ENCODE peak calls at places on chromosome 13, in eight cellular contexts. S is CD8-positive, alpha-beta T cell; U is HFF-Myc; F is trophoblast cell; R is tibial artery; H is NB4; C is astrocyte of the cerebellum; X is suprapubic skin. L is an unnamed sample.

GRCh38 chr13:114132419-114133121 is at the start of gene RASA3:
- DNase-seq in S (no peak), U (no peak), F (peak; percentile 27), R (peak; percentile 89), H (peak; percentile 94), C (peak; percentile 51), X (peak; percentile 83), L (no peak)

GRCh38 chr13:67258482-67258881 is 28.3 kb upstream of the PCDH9 start:
- DNase-seq in S (no peak), U (no peak), F (no peak), R (no peak), H (no peak), C (no peak), X (no peak), L (no peak)

GRCh38 chr13:48121733-48122132 is 26.8 kb upstream of the MED4 start:
- DNase-seq in S (no peak), U (no peak), F (no peak), R (no peak), H (no peak), C (no peak), X (no peak), L (no peak)

GRCh38 chr13:74883834-74884233 is 598.1 kb downstream of the TBC1D4 start:
- DNase-seq in S (no peak), U (no peak), F (no peak), R (no peak), H (peak; percentile 3), C (no peak), X (no peak), L (no peak)

GRCh38 chr13:25928941-25929505 is 122.8 kb downstream of the SHISA2 start:
- DNase-seq in S (no peak), U (no peak), F (no peak), R (no peak), H (no peak), C (no peak), X (no peak), L (no peak)

GRCh38 chr13:30864352-30865130 is 41.5 kb upstream of the MEDAG start:
- DNase-seq in S (no peak), U (peak; percentile 82), F (peak; percentile 71), R (peak; percentile 66), H (no peak), C (peak; percentile 95), X (no peak), L (peak; percentile 89)

GRCh38 chr13:35782793-35783192 is 306.3 kb upstream of the MAB21L1 start:
- DNase-seq in S (no peak), U (no peak), F (no peak), R (no peak), H (no peak), C (no peak), X (no peak), L (no peak)

GRCh38 chr13:30107126-30107525 is 200.2 kb downstream of the KATNAL1 start:
- DNase-seq in S (no peak), U (no peak), F (peak; percentile 73), R (no peak), H (peak; percentile 87), C (no peak), X (no peak), L (no peak)

GRCh38 chr13:75761373-75761772 is 125.2 kb downstream of the LMO7 start:
- DNase-seq in S (no peak), U (no peak), F (no peak), R (no peak), H (no peak), C (no peak), X (no peak), L (no peak)

GRCh38 chr13:95921485-95921884 is 131.7 kb downstream of the UGGT2 start:
- DNase-seq in S (no peak), U (no peak), F (peak; percentile 38), R (no peak), H (no peak), C (no peak), X (no peak), L (peak; percentile 8)

GRCh38 chr13:49625392-49626137 is 2.7 kb upstream of the ARL11 start:
- DNase-seq in S (no peak), U (no peak), F (peak; percentile 58), R (no peak), H (no peak), C (no peak), X (no peak), L (no peak)

GRCh38 chr13:76723551-76724232 is 162.5 kb downstream of the KCTD12 start:
- DNase-seq in S (peak; percentile 6), U (peak; percentile 62), F (peak; percentile 62), R (no peak), H (peak; percentile 17), C (peak; percentile 75), X (no peak), L (peak; percentile 78)

GRCh38 chr13:99629641-99630040 is 128.4 kb downstream of the TM9SF2 start:
- DNase-seq in S (no peak), U (no peak), F (no peak), R (no peak), H (no peak), C (no peak), X (no peak), L (no peak)

GRCh38 chr13:33483471-33483870 is 197.9 kb upstream of the STARD13 start:
- DNase-seq in S (no peak), U (no peak), F (peak; percentile 31), R (no peak), H (no peak), C (no peak), X (no peak), L (no peak)

GRCh38 chr13:90868321-90868920 is 479.1 kb upstream of the MIR17HG start:
- DNase-seq in S (no peak), U (no peak), F (peak; percentile 42), R (no peak), H (peak; percentile 37), C (peak; percentile 16), X (no peak), L (no peak)

GRCh38 chr13:35512271-35512920 is 35.9 kb upstream of the MAB21L1 start:
- DNase-seq in S (no peak), U (peak; percentile 66), F (peak; percentile 4), R (no peak), H (peak; percentile 67), C (peak; percentile 99), X (no peak), L (peak; percentile 84)

GRCh38 chr13:50990540-50991506 is 81.2 kb downstream of the RNASEH2B start:
- DNase-seq in S (no peak), U (peak; percentile 15), F (no peak), R (no peak), H (no peak), C (peak; percentile 44), X (no peak), L (peak; percentile 23)
- H3K4me3 ChIP-seq in S (no peak overlapping the region), U (no peak overlapping the region), F (no peak overlapping the region), R (peak overlapping the region; percentile 20), H (no peak overlapping the region), C (no peak overlapping the region), X (no peak overlapping the region), L (no peak overlapping the region)

DNA sequence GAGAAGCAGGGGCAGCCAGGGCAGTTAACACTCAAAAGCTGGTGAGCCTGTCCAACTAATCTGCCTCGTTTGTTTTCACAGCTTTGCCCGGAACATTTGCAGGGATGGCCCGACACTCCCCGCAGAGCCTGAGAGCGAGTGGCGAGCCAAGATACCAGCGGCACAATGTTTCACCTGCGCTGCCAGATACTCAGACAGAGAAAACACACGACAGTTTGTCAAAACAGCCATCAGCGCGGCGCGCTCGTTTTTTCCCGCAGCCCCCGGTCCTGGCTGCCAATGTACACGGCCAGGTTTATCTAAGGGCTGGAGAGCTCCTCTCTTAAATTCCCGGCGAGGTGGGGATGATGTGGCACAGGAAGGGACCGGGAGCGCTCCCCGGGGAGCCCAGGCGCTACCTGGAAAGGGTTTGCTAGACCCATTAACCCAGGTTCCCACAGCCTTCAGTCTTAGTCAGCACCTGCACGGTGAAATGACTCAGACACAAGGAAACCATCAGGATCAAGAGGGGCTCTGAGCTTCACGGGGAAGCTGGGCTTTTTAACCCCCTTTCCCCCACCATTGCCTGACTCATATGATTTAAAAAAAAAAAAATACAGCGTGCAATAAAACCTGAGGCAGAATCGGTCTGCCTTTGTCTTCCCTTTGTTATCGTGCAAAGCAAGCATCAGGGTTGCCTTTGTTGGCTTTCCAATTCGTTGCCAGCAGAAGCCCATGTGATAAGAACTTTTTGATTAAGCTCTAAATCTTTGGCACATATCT is 186.2 kb downstream of the EFNB2 start:
- DNase-seq in S (no peak), U (no peak), F (peak; percentile 41), R (no peak), H (no peak), C (peak; percentile 55), X (no peak), L (no peak)
- H3K4me3 ChIP-seq in S (no peak overlapping the region), U (peak overlapping the region; percentile 24), F (no peak overlapping the region), R (peak overlapping the region; percentile 22), H (no peak overlapping the region), C (peak overlapping the region; percentile 41), X (peak overlapping the region; percentile 31), L (peak overlapping the region; percentile 0)

DNA sequence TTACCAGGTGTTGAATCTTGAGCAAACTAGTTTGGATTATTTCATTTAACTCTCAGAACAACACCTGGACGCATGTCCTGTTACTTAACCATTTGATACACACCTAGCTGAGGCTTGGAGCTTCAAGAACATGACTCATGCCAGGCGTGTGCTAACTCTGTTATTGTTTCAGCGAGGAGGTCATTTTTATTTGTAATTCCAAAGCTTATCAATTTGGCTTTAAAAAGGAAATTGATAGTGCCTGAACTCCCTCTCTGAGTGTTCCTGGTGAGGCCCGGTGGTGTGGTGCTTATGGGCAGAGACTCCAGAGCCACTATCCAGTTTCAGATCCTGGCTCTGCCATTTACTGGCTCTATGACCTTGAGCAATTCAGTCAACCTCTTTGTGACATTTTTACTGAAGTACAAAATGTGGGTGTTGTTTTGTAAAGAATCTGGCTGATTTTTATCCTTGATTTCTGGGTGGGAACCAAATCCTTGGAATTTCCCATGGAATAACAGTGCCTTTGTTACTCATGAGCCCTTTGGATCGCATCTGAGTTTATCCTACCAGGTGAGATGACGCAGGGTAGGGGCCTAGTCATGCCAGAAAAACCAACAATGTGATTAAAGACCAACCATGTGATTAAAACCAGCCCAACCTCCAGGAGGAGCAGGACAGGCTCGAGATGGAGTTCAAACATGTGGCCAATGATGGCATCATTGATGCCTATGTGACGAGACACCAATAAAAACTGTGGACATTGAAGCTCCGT is 198.8 kb downstream of the MYO16 start:
- DNase-seq in S (no peak), U (no peak), F (no peak), R (no peak), H (no peak), C (no peak), X (no peak), L (no peak)
- H3K4me3 ChIP-seq in S (no peak overlapping the region), U (no peak overlapping the region), F (no peak overlapping the region), R (no peak overlapping the region), H (no peak overlapping the region), C (no peak overlapping the region), X (no peak overlapping the region), L (no peak overlapping the region)

DNA sequence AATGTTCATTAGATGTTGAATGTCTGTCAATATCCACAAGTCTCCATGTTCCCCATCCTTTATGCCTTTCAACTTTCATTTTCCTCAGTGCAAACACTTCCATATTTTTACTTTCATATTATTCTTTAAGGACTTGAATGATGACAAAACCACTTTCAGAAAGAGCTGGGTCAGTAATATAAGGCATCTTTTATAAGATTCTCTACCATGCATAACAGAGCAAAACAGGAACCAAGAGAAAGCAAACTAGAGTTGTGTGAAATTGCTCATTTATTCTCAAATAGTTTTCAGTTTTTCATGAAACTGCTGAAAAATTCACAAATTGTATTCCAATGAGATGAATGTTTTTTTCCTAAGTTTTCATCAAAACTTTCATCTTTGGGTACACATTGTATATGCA is 1247.6 kb downstream of the PCDH17 start:
- DNase-seq in S (no peak), U (no peak), F (no peak), R (no peak), H (no peak), C (no peak), X (no peak), L (no peak)
- H3K4me3 ChIP-seq in S (no peak overlapping the region), U (no peak overlapping the region), F (no peak overlapping the region), R (no peak overlapping the region), H (no peak overlapping the region), C (no peak overlapping the region), X (no peak overlapping the region), L (no peak overlapping the region)

L was measured in BJ.